ENCODE peak calls at places on chromosomes 16 and 17, in ten cellular contexts. M is sigmoid colon, Z is transverse colon, Y is stomach, B is HepG2, J is SK-N-SH, G is H1, P is A549, T is esophagus muscularis mucosa, U is tibial nerve. E is an unnamed sample.

GRCh38 chr17:8158267-8159031 is 4.3 kb downstream of the VAMP2 start:
- DNase-seq in Y (peak; percentile 97), U (peak; percentile 98), B (peak; percentile 81), J (peak; percentile 86), P (peak; percentile 94), M (peak; percentile 96), T (peak; percentile 99), G (no peak), Z (peak; percentile 97), E (peak; percentile 97)

GRCh38 chr16:54651440-54651839 is 279.2 kb upstream of the IRX5 start:
- DNase-seq in Y (no peak), B (no peak), M (no peak), Z (no peak), P (no peak), J (no peak), U (no peak), G (peak; percentile 77), T (no peak), E (no peak)

GRCh38 chr17:6755281-6755680 is 565 bp upstream of the XAF1 start:
- DNase-seq in B (no peak), G (no peak), U (peak; percentile 25), M (peak; percentile 76), T (no peak), P (no peak), J (peak; percentile 36), Z (peak; percentile 14), Y (no peak), E (peak; percentile 68)

GRCh38 chr16:25051446-25052160 is 36.4 kb upstream of the ARHGAP17 start:
- DNase-seq in J (no peak), M (no peak), Z (no peak), Y (no peak), U (no peak), T (no peak), G (no peak), P (no peak), B (no peak), E (no peak)

GRCh38 chr17:28357901-28358197 is 522 bp upstream of the POLDIP2 start:
- DNase-seq in B (no peak), G (no peak), Z (no peak), M (no peak), J (no peak), Y (no peak), P (no peak), U (no peak), T (no peak), E (no peak)

GRCh38 chr17:55259684-55260111 is 5.1 kb upstream of the HLF start:
- DNase-seq in G (no peak), M (no peak), T (no peak), B (no peak), Z (no peak), Y (no peak), J (no peak), U (no peak), P (no peak), E (no peak)

GRCh38 chr16:57999366-57999970 is 1.0 kb downstream of the ZNF319 start:
- DNase-seq in J (peak; percentile 52), T (no peak), U (no peak), M (no peak), G (no peak), P (no peak), Z (no peak), Y (no peak), B (peak; percentile 29), E (no peak)

GRCh38 chr17:34601431-34601830 is 22.0 kb downstream of the TMEM132E start:
- DNase-seq in T (no peak), Z (no peak), P (no peak), G (no peak), Y (no peak), B (no peak), U (no peak), M (no peak), J (no peak), E (no peak)

GRCh38 chr16:58399718-58400633 is 7.7 kb downstream of the GINS3 start:
- DNase-seq in B (no peak), U (no peak), J (no peak), Z (no peak), Y (no peak), T (no peak), G (no peak), P (no peak), M (no peak), E (no peak)

DNA sequence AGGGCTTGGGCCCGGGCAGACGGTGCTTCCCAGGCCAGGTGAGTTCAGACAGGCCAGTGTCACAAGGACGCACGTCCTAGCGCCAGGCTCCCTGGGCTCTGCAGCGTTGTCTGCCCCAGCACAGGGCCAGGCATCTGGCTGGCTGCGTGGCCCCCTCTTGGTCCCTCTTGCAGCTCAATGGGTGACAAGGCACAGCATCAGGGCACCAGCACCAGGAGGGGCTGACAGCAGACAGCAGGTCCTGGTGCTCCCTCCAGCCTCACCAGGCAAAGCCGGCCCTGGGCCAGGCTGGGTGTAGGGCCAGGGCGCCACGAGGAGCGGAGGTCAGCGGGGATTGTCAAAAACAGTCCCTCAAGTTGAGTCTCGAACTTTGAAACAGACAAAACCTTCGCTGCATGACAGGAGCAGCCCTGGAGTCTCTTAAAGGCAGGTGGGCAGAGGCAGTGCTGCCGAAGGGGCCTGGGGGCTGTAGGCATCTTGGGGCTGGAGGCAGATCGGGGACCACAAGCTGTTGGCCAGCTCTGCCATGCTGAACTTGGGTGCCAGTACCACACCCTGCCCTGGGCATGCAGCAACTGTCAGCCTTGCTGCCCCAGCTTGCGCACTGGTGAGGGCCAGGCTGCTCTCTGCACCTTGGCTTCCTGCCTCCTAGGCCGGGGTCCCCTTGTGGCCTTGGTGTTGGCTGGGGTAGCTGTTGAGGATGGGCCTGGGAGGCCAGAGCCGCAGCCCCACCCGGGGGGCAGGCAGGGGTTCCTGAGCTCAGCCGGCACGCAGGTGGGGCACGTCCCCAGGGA is 48.8 kb downstream of the PRMT7 start:
- DNase-seq in T (no peak), J (peak; percentile 18), Y (no peak), U (no peak), M (no peak), B (no peak), Z (no peak), G (no peak), P (no peak), E (no peak)
- H3K27ac ChIP-seq in T (no peak overlapping the region), J (no peak overlapping the region), Y (no peak overlapping the region), U (no peak overlapping the region), M (no peak overlapping the region), B (no peak overlapping the region), Z (no peak overlapping the region), G (no peak overlapping the region), P (no peak overlapping the region), E (no peak overlapping the region)

GRCh38 chr17:68640601-68641000 is 39.4 kb upstream of the FAM20A start:
- DNase-seq in M (no peak), P (no peak), U (no peak), Z (no peak), G (no peak), J (no peak), B (no peak), Y (no peak), T (no peak), E (no peak)
- TF ChIP-seq EP300 in M (no peak), P (no peak), U (no peak), Z (no peak), G (no peak), J (no peak), B (no peak), Y (no peak), T (no peak), E (no peak)

GRCh38 chr17:78716814-78717393 is 65.2 kb downstream of the CYTH1 start:
- DNase-seq in G (no peak), B (no peak), P (peak; percentile 85), Y (peak; percentile 87), J (peak; percentile 82), M (peak; percentile 91), Z (peak; percentile 81), U (peak; percentile 53), T (no peak), E (peak; percentile 82)

GRCh38 chr17:78715876-78716275 is 66.2 kb downstream of the CYTH1 start:
- DNase-seq in G (no peak), M (no peak), J (no peak), P (no peak), Z (no peak), B (no peak), Y (no peak), U (no peak), T (no peak), E (no peak)

GRCh38 chr17:78715000-78715771 is 66.9 kb downstream of the CYTH1 start:
- DNase-seq in P (no peak), J (no peak), T (no peak), Z (no peak), Y (peak; percentile 22), M (no peak), B (no peak), G (no peak), U (no peak), E (no peak)

GRCh38 chr17:78716292-78716691 is 65.8 kb downstream of the CYTH1 start:
- DNase-seq in Z (no peak), P (no peak), B (no peak), T (no peak), J (peak; percentile 47), Y (no peak), M (no peak), G (no peak), U (no peak), E (no peak)

DNA sequence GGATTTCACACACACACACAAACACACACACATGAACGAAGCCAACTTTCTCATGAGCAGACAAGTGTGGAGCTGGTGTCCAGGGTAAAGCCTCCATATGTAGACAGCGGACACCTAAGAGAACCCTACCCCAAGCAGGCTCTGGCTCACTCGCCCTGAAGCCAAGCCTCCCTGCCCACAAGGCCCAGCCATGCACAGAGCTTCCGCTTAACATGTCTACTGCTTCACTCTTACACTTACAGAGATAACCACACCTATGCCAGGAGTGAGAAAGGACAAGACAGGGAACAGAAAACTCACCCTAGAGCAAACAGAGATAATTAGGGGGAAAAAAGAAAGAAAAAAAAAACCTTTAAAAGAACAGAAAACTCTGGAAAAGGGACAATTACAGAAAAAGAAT is 67.5 kb downstream of the CYTH1 start:
- DNase-seq in P (no peak), U (no peak), Y (no peak), T (no peak), Z (no peak), G (no peak), M (no peak), B (no peak), J (no peak), E (no peak)
- H3K4me3 ChIP-seq in P (no peak overlapping the region), U (no peak overlapping the region), Y (no peak overlapping the region), T (no peak overlapping the region), Z (no peak overlapping the region), G (no peak overlapping the region), M (no peak overlapping the region), B (no peak overlapping the region), J (no peak overlapping the region), E (no peak overlapping the region)

GRCh38 chr17:62319846-62320245 is 60.5 kb upstream of the EFCAB3 start:
- DNase-seq in B (no peak), G (no peak), Z (no peak), J (no peak), Y (no peak), T (no peak), U (no peak), P (no peak), M (no peak), E (no peak)
- H3K27ac ChIP-seq in B (no peak overlapping the region), G (no peak overlapping the region), Z (no peak overlapping the region), J (no peak overlapping the region), Y (no peak overlapping the region), T (no peak overlapping the region), U (no peak overlapping the region), P (no peak overlapping the region), M (no peak overlapping the region), E (no peak overlapping the region)